ENCODE peak calls at places on chromosomes 11 and 22, in eight cellular contexts. One of them, this sample, is unnamed.

GRCh38 chr22:24466831-24467249 is 28.3 kb upstream of the UPB1 start:
- DNase-seq in B cell: no peak
- DNase-seq in RCC 7860: peak
- DNase-seq in progenitor cell of endocrine pancreas: no peak
- DNase-seq in activated CD8-positive, alpha-beta memory T cell treated with anti-CD3 and anti-CD28 coated beads, Interleukin-2, amount 50 U/mL, for 4 hours: no peak
- DNase-seq in HT1080: peak
- DNase-seq in activated effector memory CD4-positive, alpha-beta T cell treated with anti-CD3 and anti-CD28 coated beads, Interleukin-2, amount 50 U/mL, for 16 hours: no peak
- DNase-seq in endothelial cell: no peak
- DNase-seq in this sample: peak

GRCh38 chr11:3014314-3014938 is 22.3 kb upstream of the NAP1L4 start:
- DNase-seq in progenitor cell of endocrine pancreas: no peak
- DNase-seq in activated CD8-positive, alpha-beta memory T cell treated with anti-CD3 and anti-CD28 coated beads, Interleukin-2, amount 50 U/mL, for 4 hours: peak
- DNase-seq in activated effector memory CD4-positive, alpha-beta T cell treated with anti-CD3 and anti-CD28 coated beads, Interleukin-2, amount 50 U/mL, for 16 hours: peak
- DNase-seq in HT1080: no peak
- DNase-seq in endothelial cell: no peak
- DNase-seq in B cell: no peak
- DNase-seq in RCC 7860: no peak
- DNase-seq in this sample: no peak

GRCh38 chr22:49999063-49999900 is 13.3 kb downstream of the IL17REL start:
- DNase-seq in activated CD8-positive, alpha-beta memory T cell treated with anti-CD3 and anti-CD28 coated beads, Interleukin-2, amount 50 U/mL, for 4 hours: peak
- DNase-seq in RCC 7860: no peak
- DNase-seq in progenitor cell of endocrine pancreas: peak
- DNase-seq in endothelial cell: peak
- DNase-seq in activated effector memory CD4-positive, alpha-beta T cell treated with anti-CD3 and anti-CD28 coated beads, Interleukin-2, amount 50 U/mL, for 16 hours: peak
- DNase-seq in HT1080: no peak
- DNase-seq in B cell: peak
- DNase-seq in this sample: no peak

GRCh38 chr11:115892016-115892415 is 387.8 kb upstream of the CADM1 start:
- DNase-seq in activated CD8-positive, alpha-beta memory T cell treated with anti-CD3 and anti-CD28 coated beads, Interleukin-2, amount 50 U/mL, for 4 hours: no peak
- DNase-seq in endothelial cell: no peak
- DNase-seq in HT1080: peak
- DNase-seq in progenitor cell of endocrine pancreas: no peak
- DNase-seq in RCC 7860: peak
- DNase-seq in activated effector memory CD4-positive, alpha-beta T cell treated with anti-CD3 and anti-CD28 coated beads, Interleukin-2, amount 50 U/mL, for 16 hours: no peak
- DNase-seq in B cell: no peak
- DNase-seq in this sample: no peak

GRCh38 chr11:128406365-128406706 is 181.0 kb downstream of the ETS1 start:
- DNase-seq in activated effector memory CD4-positive, alpha-beta T cell treated with anti-CD3 and anti-CD28 coated beads, Interleukin-2, amount 50 U/mL, for 16 hours: no peak
- DNase-seq in progenitor cell of endocrine pancreas: no peak
- DNase-seq in HT1080: no peak
- DNase-seq in activated CD8-positive, alpha-beta memory T cell treated with anti-CD3 and anti-CD28 coated beads, Interleukin-2, amount 50 U/mL, for 4 hours: no peak
- DNase-seq in B cell: no peak
- DNase-seq in endothelial cell: no peak
- DNase-seq in RCC 7860: no peak
- DNase-seq in this sample: no peak

GRCh38 chr11:19382131-19382611 is 141.4 kb upstream of the E2F8 start:
- DNase-seq in B cell: no peak
- DNase-seq in RCC 7860: no peak
- DNase-seq in activated effector memory CD4-positive, alpha-beta T cell treated with anti-CD3 and anti-CD28 coated beads, Interleukin-2, amount 50 U/mL, for 16 hours: no peak
- DNase-seq in HT1080: no peak
- DNase-seq in endothelial cell: no peak
- DNase-seq in activated CD8-positive, alpha-beta memory T cell treated with anti-CD3 and anti-CD28 coated beads, Interleukin-2, amount 50 U/mL, for 4 hours: no peak
- DNase-seq in progenitor cell of endocrine pancreas: no peak
- DNase-seq in this sample: no peak

GRCh38 chr11:38274031-38274430 is 1676.0 kb upstream of the RAG2 start:
- DNase-seq in HT1080: no peak
- DNase-seq in endothelial cell: no peak
- DNase-seq in B cell: no peak
- DNase-seq in activated effector memory CD4-positive, alpha-beta T cell treated with anti-CD3 and anti-CD28 coated beads, Interleukin-2, amount 50 U/mL, for 16 hours: no peak
- DNase-seq in activated CD8-positive, alpha-beta memory T cell treated with anti-CD3 and anti-CD28 coated beads, Interleukin-2, amount 50 U/mL, for 4 hours: no peak
- DNase-seq in progenitor cell of endocrine pancreas: no peak
- DNase-seq in RCC 7860: no peak
- DNase-seq in this sample: no peak

GRCh38 chr22:46833228-46833627 is 70.8 kb downstream of the TBC1D22A start:
- DNase-seq in activated effector memory CD4-positive, alpha-beta T cell treated with anti-CD3 and anti-CD28 coated beads, Interleukin-2, amount 50 U/mL, for 16 hours: no peak
- DNase-seq in endothelial cell: peak
- DNase-seq in activated CD8-positive, alpha-beta memory T cell treated with anti-CD3 and anti-CD28 coated beads, Interleukin-2, amount 50 U/mL, for 4 hours: no peak
- DNase-seq in B cell: no peak
- DNase-seq in HT1080: no peak
- DNase-seq in RCC 7860: no peak
- DNase-seq in progenitor cell of endocrine pancreas: no peak
- DNase-seq in this sample: no peak

GRCh38 chr22:38864361-38865191 is 7.4 kb downstream of the CBX6 start:
- DNase-seq in activated effector memory CD4-positive, alpha-beta T cell treated with anti-CD3 and anti-CD28 coated beads, Interleukin-2, amount 50 U/mL, for 16 hours: peak
- DNase-seq in activated CD8-positive, alpha-beta memory T cell treated with anti-CD3 and anti-CD28 coated beads, Interleukin-2, amount 50 U/mL, for 4 hours: no peak
- DNase-seq in progenitor cell of endocrine pancreas: no peak
- DNase-seq in endothelial cell: no peak
- DNase-seq in RCC 7860: no peak
- DNase-seq in HT1080: no peak
- DNase-seq in B cell: no peak
- DNase-seq in this sample: peak

GRCh38 chr11:116701297-116701801 is 71.4 kb downstream of the BUD13 start:
- DNase-seq in activated CD8-positive, alpha-beta memory T cell treated with anti-CD3 and anti-CD28 coated beads, Interleukin-2, amount 50 U/mL, for 4 hours: no peak
- DNase-seq in progenitor cell of endocrine pancreas: no peak
- DNase-seq in HT1080: no peak
- DNase-seq in B cell: no peak
- DNase-seq in RCC 7860: no peak
- DNase-seq in activated effector memory CD4-positive, alpha-beta T cell treated with anti-CD3 and anti-CD28 coated beads, Interleukin-2, amount 50 U/mL, for 16 hours: no peak
- DNase-seq in endothelial cell: no peak
- DNase-seq in this sample: no peak

GRCh38 chr11:23556163-23556750 is 696.0 kb upstream of the CCDC179 start:
- DNase-seq in HT1080: no peak
- DNase-seq in progenitor cell of endocrine pancreas: no peak
- DNase-seq in B cell: no peak
- DNase-seq in activated CD8-positive, alpha-beta memory T cell treated with anti-CD3 and anti-CD28 coated beads, Interleukin-2, amount 50 U/mL, for 4 hours: no peak
- DNase-seq in endothelial cell: no peak
- DNase-seq in RCC 7860: no peak
- DNase-seq in activated effector memory CD4-positive, alpha-beta T cell treated with anti-CD3 and anti-CD28 coated beads, Interleukin-2, amount 50 U/mL, for 16 hours: no peak
- DNase-seq in this sample: no peak

This sample was measured in uterus.